ENCODE peak calls at places on chromosomes 11 and 22, in nine cellular contexts. One of them, this sample, is unnamed.

GRCh38 chr11:66158156-66158555 is 88.1 kb downstream of the PACS1 start:
- DNase-seq in fibroblast of lung: no peak
- DNase-seq in left kidney: no peak
- DNase-seq in iPS-NIHi11: no peak
- DNase-seq in stimulated activated CD4-positive, alpha-beta T cell treated with anti-CD3 and anti-CD28 coated beads, Interleukin-4, amount 100 ng/mL, for 1 hour: no peak
- DNase-seq in amniotic stem cell: no peak
- DNase-seq in HTR-8/SVneo: no peak
- DNase-seq in A549: no peak
- DNase-seq in A172: no peak
- DNase-seq in this sample: no peak

GRCh38 chr11:78645226-78646202 is 70.8 kb upstream of the NARS2 start:
- DNase-seq in fibroblast of lung: peak
- DNase-seq in left kidney: peak
- DNase-seq in iPS-NIHi11: peak
- DNase-seq in stimulated activated CD4-positive, alpha-beta T cell treated with anti-CD3 and anti-CD28 coated beads, Interleukin-4, amount 100 ng/mL, for 1 hour: peak
- DNase-seq in amniotic stem cell: peak
- DNase-seq in HTR-8/SVneo: peak
- DNase-seq in A549: peak
- DNase-seq in A172: peak
- DNase-seq in this sample: peak

GRCh38 chr22:41589260-41589600 is 410 bp downstream of the PMM1 start:
- DNase-seq in fibroblast of lung: no peak
- DNase-seq in left kidney: peak
- DNase-seq in iPS-NIHi11: peak
- DNase-seq in stimulated activated CD4-positive, alpha-beta T cell treated with anti-CD3 and anti-CD28 coated beads, Interleukin-4, amount 100 ng/mL, for 1 hour: peak
- DNase-seq in amniotic stem cell: no peak
- DNase-seq in HTR-8/SVneo: no peak
- DNase-seq in A549: no peak
- DNase-seq in A172: no peak
- DNase-seq in this sample: no peak

GRCh38 chr22:37233751-37234631 is 10.1 kb downstream of the RAC2 start:
- DNase-seq in fibroblast of lung: no peak
- DNase-seq in left kidney: no peak
- DNase-seq in iPS-NIHi11: peak
- DNase-seq in stimulated activated CD4-positive, alpha-beta T cell treated with anti-CD3 and anti-CD28 coated beads, Interleukin-4, amount 100 ng/mL, for 1 hour: peak
- DNase-seq in amniotic stem cell: no peak
- DNase-seq in HTR-8/SVneo: no peak
- DNase-seq in A549: no peak
- DNase-seq in A172: no peak
- DNase-seq in this sample: no peak

GRCh38 chr11:71988050-71988449 is 10.7 kb upstream of the IL18BP start:
- DNase-seq in fibroblast of lung: peak
- DNase-seq in left kidney: no peak
- DNase-seq in iPS-NIHi11: no peak
- DNase-seq in stimulated activated CD4-positive, alpha-beta T cell treated with anti-CD3 and anti-CD28 coated beads, Interleukin-4, amount 100 ng/mL, for 1 hour: no peak
- DNase-seq in amniotic stem cell: peak
- DNase-seq in HTR-8/SVneo: no peak
- DNase-seq in A549: no peak
- DNase-seq in A172: no peak
- DNase-seq in this sample: no peak

GRCh38 chr11:129881570-129882170 is 13.7 kb downstream of the NFRKB start:
- DNase-seq in fibroblast of lung: peak
- DNase-seq in left kidney: peak
- DNase-seq in iPS-NIHi11: peak
- DNase-seq in stimulated activated CD4-positive, alpha-beta T cell treated with anti-CD3 and anti-CD28 coated beads, Interleukin-4, amount 100 ng/mL, for 1 hour: peak
- DNase-seq in amniotic stem cell: no peak
- DNase-seq in HTR-8/SVneo: peak
- DNase-seq in A549: peak
- DNase-seq in A172: no peak
- DNase-seq in this sample: no peak

GRCh38 chr11:44509291-44509690 is 56.2 kb upstream of the CD82 start:
- DNase-seq in fibroblast of lung: no peak
- DNase-seq in left kidney: peak
- DNase-seq in iPS-NIHi11: no peak
- DNase-seq in stimulated activated CD4-positive, alpha-beta T cell treated with anti-CD3 and anti-CD28 coated beads, Interleukin-4, amount 100 ng/mL, for 1 hour: no peak
- DNase-seq in amniotic stem cell: no peak
- DNase-seq in HTR-8/SVneo: no peak
- DNase-seq in A549: no peak
- DNase-seq in A172: no peak
- DNase-seq in this sample: no peak

GRCh38 chr11:2664331-2664730 is 35.5 kb downstream of the KCNQ1OT1 start:
- DNase-seq in fibroblast of lung: no peak
- DNase-seq in left kidney: no peak
- DNase-seq in iPS-NIHi11: no peak
- DNase-seq in stimulated activated CD4-positive, alpha-beta T cell treated with anti-CD3 and anti-CD28 coated beads, Interleukin-4, amount 100 ng/mL, for 1 hour: no peak
- DNase-seq in amniotic stem cell: no peak
- DNase-seq in HTR-8/SVneo: no peak
- DNase-seq in A549: no peak
- DNase-seq in A172: no peak
- DNase-seq in this sample: no peak

GRCh38 chr11:47592970-47593369 is 1.2 kb downstream of the C1QTNF4 start:
- DNase-seq in fibroblast of lung: no peak
- DNase-seq in left kidney: no peak
- DNase-seq in iPS-NIHi11: no peak
- DNase-seq in stimulated activated CD4-positive, alpha-beta T cell treated with anti-CD3 and anti-CD28 coated beads, Interleukin-4, amount 100 ng/mL, for 1 hour: no peak
- DNase-seq in amniotic stem cell: no peak
- DNase-seq in HTR-8/SVneo: no peak
- DNase-seq in A549: no peak
- DNase-seq in A172: no peak
- DNase-seq in this sample: no peak

GRCh38 chr11:113018913-113019312 is 57.7 kb downstream of the NCAM1 start:
- DNase-seq in fibroblast of lung: no peak
- DNase-seq in left kidney: no peak
- DNase-seq in iPS-NIHi11: no peak
- DNase-seq in stimulated activated CD4-positive, alpha-beta T cell treated with anti-CD3 and anti-CD28 coated beads, Interleukin-4, amount 100 ng/mL, for 1 hour: no peak
- DNase-seq in amniotic stem cell: no peak
- DNase-seq in HTR-8/SVneo: no peak
- DNase-seq in A549: no peak
- DNase-seq in A172: no peak
- DNase-seq in this sample: no peak

GRCh38 chr11:128179512-128179911 is 407.8 kb downstream of the ETS1 start:
- DNase-seq in fibroblast of lung: no peak
- DNase-seq in left kidney: no peak
- DNase-seq in iPS-NIHi11: no peak
- DNase-seq in stimulated activated CD4-positive, alpha-beta T cell treated with anti-CD3 and anti-CD28 coated beads, Interleukin-4, amount 100 ng/mL, for 1 hour: no peak
- DNase-seq in amniotic stem cell: no peak
- DNase-seq in HTR-8/SVneo: no peak
- DNase-seq in A549: no peak
- DNase-seq in A172: no peak
- DNase-seq in this sample: no peak

GRCh38 chr11:44905131-44905866 is 45.4 kb downstream of the TP53I11 start:
- DNase-seq in fibroblast of lung: no peak
- DNase-seq in left kidney: no peak
- DNase-seq in iPS-NIHi11: no peak
- DNase-seq in stimulated activated CD4-positive, alpha-beta T cell treated with anti-CD3 and anti-CD28 coated beads, Interleukin-4, amount 100 ng/mL, for 1 hour: no peak
- DNase-seq in amniotic stem cell: no peak
- DNase-seq in HTR-8/SVneo: no peak
- DNase-seq in A549: no peak
- DNase-seq in A172: no peak
- DNase-seq in this sample: no peak

GRCh38 chr11:18191376-18191775 is 18.7 kb downstream of the MRGPRX4 start:
- DNase-seq in fibroblast of lung: no peak
- DNase-seq in left kidney: no peak
- DNase-seq in iPS-NIHi11: no peak
- DNase-seq in stimulated activated CD4-positive, alpha-beta T cell treated with anti-CD3 and anti-CD28 coated beads, Interleukin-4, amount 100 ng/mL, for 1 hour: no peak
- DNase-seq in amniotic stem cell: no peak
- DNase-seq in HTR-8/SVneo: no peak
- DNase-seq in A549: no peak
- DNase-seq in A172: peak
- DNase-seq in this sample: no peak

GRCh38 chr11:95699631-95700470 is 89.7 kb downstream of the FAM76B start:
- DNase-seq in fibroblast of lung: peak
- DNase-seq in left kidney: no peak
- DNase-seq in iPS-NIHi11: no peak
- DNase-seq in stimulated activated CD4-positive, alpha-beta T cell treated with anti-CD3 and anti-CD28 coated beads, Interleukin-4, amount 100 ng/mL, for 1 hour: no peak
- DNase-seq in amniotic stem cell: peak
- DNase-seq in HTR-8/SVneo: no peak
- DNase-seq in A549: no peak
- DNase-seq in A172: no peak
- DNase-seq in this sample: no peak

GRCh38 chr11:61814242-61814957 is 2.4 kb downstream of the FADS1 start:
- DNase-seq in fibroblast of lung: peak
- DNase-seq in left kidney: peak
- DNase-seq in iPS-NIHi11: no peak
- DNase-seq in stimulated activated CD4-positive, alpha-beta T cell treated with anti-CD3 and anti-CD28 coated beads, Interleukin-4, amount 100 ng/mL, for 1 hour: no peak
- DNase-seq in amniotic stem cell: no peak
- DNase-seq in HTR-8/SVneo: no peak
- DNase-seq in A549: no peak
- DNase-seq in A172: peak
- DNase-seq in this sample: peak

GRCh38 chr11:79253280-79253679 is 187.6 kb downstream of the TENM4 start:
- DNase-seq in fibroblast of lung: no peak
- DNase-seq in left kidney: no peak
- DNase-seq in iPS-NIHi11: no peak
- DNase-seq in stimulated activated CD4-positive, alpha-beta T cell treated with anti-CD3 and anti-CD28 coated beads, Interleukin-4, amount 100 ng/mL, for 1 hour: no peak
- DNase-seq in amniotic stem cell: no peak
- DNase-seq in HTR-8/SVneo: no peak
- DNase-seq in A549: no peak
- DNase-seq in A172: no peak
- DNase-seq in this sample: no peak

GRCh38 chr11:104776501-104777170 is 121.6 kb downstream of the CASP12 start:
- DNase-seq in fibroblast of lung: no peak
- DNase-seq in left kidney: no peak
- DNase-seq in iPS-NIHi11: no peak
- DNase-seq in stimulated activated CD4-positive, alpha-beta T cell treated with anti-CD3 and anti-CD28 coated beads, Interleukin-4, amount 100 ng/mL, for 1 hour: no peak
- DNase-seq in amniotic stem cell: no peak
- DNase-seq in HTR-8/SVneo: no peak
- DNase-seq in A549: no peak
- DNase-seq in A172: no peak
- DNase-seq in this sample: no peak

GRCh38 chr11:62689421-62690183 is at the start of gene LRRN4CL:
- DNase-seq in fibroblast of lung: peak
- DNase-seq in left kidney: peak
- DNase-seq in iPS-NIHi11: no peak
- DNase-seq in stimulated activated CD4-positive, alpha-beta T cell treated with anti-CD3 and anti-CD28 coated beads, Interleukin-4, amount 100 ng/mL, for 1 hour: no peak
- DNase-seq in amniotic stem cell: peak
- DNase-seq in HTR-8/SVneo: no peak
- DNase-seq in A549: no peak
- DNase-seq in A172: peak
- DNase-seq in this sample: no peak

GRCh38 chr11:111000400-111001090 is 245.0 kb upstream of the POU2AF2 start:
- DNase-seq in fibroblast of lung: peak
- DNase-seq in left kidney: no peak
- DNase-seq in iPS-NIHi11: no peak
- DNase-seq in stimulated activated CD4-positive, alpha-beta T cell treated with anti-CD3 and anti-CD28 coated beads, Interleukin-4, amount 100 ng/mL, for 1 hour: no peak
- DNase-seq in amniotic stem cell: no peak
- DNase-seq in HTR-8/SVneo: no peak
- DNase-seq in A549: no peak
- DNase-seq in A172: no peak
- DNase-seq in this sample: no peak

GRCh38 chr22:19610518-19611253 is 86.5 kb upstream of the CLDN5 start:
- DNase-seq in fibroblast of lung: no peak
- DNase-seq in left kidney: no peak
- DNase-seq in iPS-NIHi11: peak
- DNase-seq in stimulated activated CD4-positive, alpha-beta T cell treated with anti-CD3 and anti-CD28 coated beads, Interleukin-4, amount 100 ng/mL, for 1 hour: peak
- DNase-seq in amniotic stem cell: no peak
- DNase-seq in HTR-8/SVneo: no peak
- DNase-seq in A549: no peak
- DNase-seq in A172: no peak
- DNase-seq in this sample: no peak

GRCh38 chr11:68840661-68841653 is 759 bp downstream of the CPT1A start:
- DNase-seq in fibroblast of lung: peak
- DNase-seq in left kidney: peak
- DNase-seq in iPS-NIHi11: peak
- DNase-seq in stimulated activated CD4-positive, alpha-beta T cell treated with anti-CD3 and anti-CD28 coated beads, Interleukin-4, amount 100 ng/mL, for 1 hour: peak
- DNase-seq in amniotic stem cell: no peak
- DNase-seq in HTR-8/SVneo: peak
- DNase-seq in A549: no peak
- DNase-seq in A172: no peak
- DNase-seq in this sample: no peak

GRCh38 chr11:86047275-86047991 is 21.5 kb downstream of the PICALM start:
- DNase-seq in fibroblast of lung: peak
- DNase-seq in left kidney: no peak
- DNase-seq in iPS-NIHi11: no peak
- DNase-seq in stimulated activated CD4-positive, alpha-beta T cell treated with anti-CD3 and anti-CD28 coated beads, Interleukin-4, amount 100 ng/mL, for 1 hour: no peak
- DNase-seq in amniotic stem cell: no peak
- DNase-seq in HTR-8/SVneo: no peak
- DNase-seq in A549: no peak
- DNase-seq in A172: peak
- DNase-seq in this sample: no peak

GRCh38 chr11:61505640-61506155 is 2.9 kb upstream of the LRRC10B start:
- DNase-seq in fibroblast of lung: no peak
- DNase-seq in left kidney: peak
- DNase-seq in iPS-NIHi11: no peak
- DNase-seq in stimulated activated CD4-positive, alpha-beta T cell treated with anti-CD3 and anti-CD28 coated beads, Interleukin-4, amount 100 ng/mL, for 1 hour: no peak
- DNase-seq in amniotic stem cell: peak
- DNase-seq in HTR-8/SVneo: no peak
- DNase-seq in A549: no peak
- DNase-seq in A172: no peak
- DNase-seq in this sample: no peak

GRCh38 chr11:118845369-118845768 is 38.3 kb upstream of the CXCR5 start:
- DNase-seq in fibroblast of lung: peak
- DNase-seq in left kidney: no peak
- DNase-seq in iPS-NIHi11: no peak
- DNase-seq in stimulated activated CD4-positive, alpha-beta T cell treated with anti-CD3 and anti-CD28 coated beads, Interleukin-4, amount 100 ng/mL, for 1 hour: no peak
- DNase-seq in amniotic stem cell: peak
- DNase-seq in HTR-8/SVneo: peak
- DNase-seq in A549: no peak
- DNase-seq in A172: no peak
- DNase-seq in this sample: no peak

GRCh38 chr22:32244547-32244946 is 10.6 kb downstream of the SLC5A4 start:
- DNase-seq in fibroblast of lung: no peak
- DNase-seq in left kidney: no peak
- DNase-seq in iPS-NIHi11: no peak
- DNase-seq in stimulated activated CD4-positive, alpha-beta T cell treated with anti-CD3 and anti-CD28 coated beads, Interleukin-4, amount 100 ng/mL, for 1 hour: no peak
- DNase-seq in amniotic stem cell: no peak
- DNase-seq in HTR-8/SVneo: no peak
- DNase-seq in A549: no peak
- DNase-seq in A172: no peak
- DNase-seq in this sample: no peak

GRCh38 chr11:44329472-44330230 is 19.7 kb upstream of the ALX4 start:
- DNase-seq in fibroblast of lung: no peak
- DNase-seq in left kidney: no peak
- DNase-seq in iPS-NIHi11: no peak
- DNase-seq in stimulated activated CD4-positive, alpha-beta T cell treated with anti-CD3 and anti-CD28 coated beads, Interleukin-4, amount 100 ng/mL, for 1 hour: no peak
- DNase-seq in amniotic stem cell: no peak
- DNase-seq in HTR-8/SVneo: no peak
- DNase-seq in A549: no peak
- DNase-seq in A172: no peak
- DNase-seq in this sample: no peak

GRCh38 chr11:130451261-130452019 is 3.0 kb downstream of the ADAMTS15 start:
- DNase-seq in fibroblast of lung: peak
- DNase-seq in left kidney: no peak
- DNase-seq in iPS-NIHi11: no peak
- DNase-seq in stimulated activated CD4-positive, alpha-beta T cell treated with anti-CD3 and anti-CD28 coated beads, Interleukin-4, amount 100 ng/mL, for 1 hour: no peak
- DNase-seq in amniotic stem cell: no peak
- DNase-seq in HTR-8/SVneo: no peak
- DNase-seq in A549: no peak
- DNase-seq in A172: no peak
- DNase-seq in this sample: no peak

GRCh38 chr11:94928146-94928995 is 45.0 kb downstream of the CWC15 start:
- DNase-seq in fibroblast of lung: no peak
- DNase-seq in left kidney: no peak
- DNase-seq in iPS-NIHi11: no peak
- DNase-seq in stimulated activated CD4-positive, alpha-beta T cell treated with anti-CD3 and anti-CD28 coated beads, Interleukin-4, amount 100 ng/mL, for 1 hour: no peak
- DNase-seq in amniotic stem cell: no peak
- DNase-seq in HTR-8/SVneo: no peak
- DNase-seq in A549: no peak
- DNase-seq in A172: no peak
- DNase-seq in this sample: no peak

GRCh38 chr11:18308242-18308641 is 13.7 kb downstream of the HPS5 start:
- DNase-seq in fibroblast of lung: no peak
- DNase-seq in left kidney: no peak
- DNase-seq in iPS-NIHi11: no peak
- DNase-seq in stimulated activated CD4-positive, alpha-beta T cell treated with anti-CD3 and anti-CD28 coated beads, Interleukin-4, amount 100 ng/mL, for 1 hour: no peak
- DNase-seq in amniotic stem cell: no peak
- DNase-seq in HTR-8/SVneo: no peak
- DNase-seq in A549: no peak
- DNase-seq in A172: no peak
- DNase-seq in this sample: no peak

GRCh38 chr11:78982377-78982925 is 407.8 kb upstream of the NARS2 start:
- DNase-seq in fibroblast of lung: no peak
- DNase-seq in left kidney: peak
- DNase-seq in iPS-NIHi11: no peak
- DNase-seq in stimulated activated CD4-positive, alpha-beta T cell treated with anti-CD3 and anti-CD28 coated beads, Interleukin-4, amount 100 ng/mL, for 1 hour: no peak
- DNase-seq in amniotic stem cell: no peak
- DNase-seq in HTR-8/SVneo: no peak
- DNase-seq in A549: no peak
- DNase-seq in A172: no peak
- DNase-seq in this sample: no peak

GRCh38 chr11:133817449-133817848 is 27.9 kb downstream of the SPATA19 start:
- DNase-seq in fibroblast of lung: no peak
- DNase-seq in left kidney: no peak
- DNase-seq in iPS-NIHi11: no peak
- DNase-seq in stimulated activated CD4-positive, alpha-beta T cell treated with anti-CD3 and anti-CD28 coated beads, Interleukin-4, amount 100 ng/mL, for 1 hour: no peak
- DNase-seq in amniotic stem cell: no peak
- DNase-seq in HTR-8/SVneo: no peak
- DNase-seq in A549: no peak
- DNase-seq in A172: no peak
- DNase-seq in this sample: no peak

This sample was measured in SHP77 treated with DMSO at 0.1 percent for 48 hours.